ENCODE peak calls at places on chromosomes 5 and 9, in seven cellular contexts. One of them, this sample, is unnamed.

GRCh38 chr9:137352511-137353222 is 50.6 kb upstream of the NRARP start:
- DNase-seq in AG10803: no peak
- DNase-seq in colonic mucosa: no peak
- DNase-seq in SK-N-SH: no peak
- DNase-seq in pancreas: no peak
- DNase-seq in psoas muscle: no peak
- DNase-seq in breast epithelium: no peak
- DNase-seq in this sample: no peak

GRCh38 chr5:141876628-141877477 is 1.4 kb downstream of the PCDH1 start:
- DNase-seq in breast epithelium: peak; percentile 48
- DNase-seq in AG10803: no peak
- DNase-seq in colonic mucosa: peak; percentile 63
- DNase-seq in psoas muscle: no peak
- DNase-seq in pancreas: peak; percentile 66
- DNase-seq in SK-N-SH: no peak
- DNase-seq in this sample: no peak

GRCh38 chr5:179393078-179393477 is 47.8 kb upstream of the ADAMTS2 start:
- DNase-seq in pancreas: no peak
- DNase-seq in breast epithelium: no peak
- DNase-seq in colonic mucosa: no peak
- DNase-seq in AG10803: peak; percentile 55
- DNase-seq in SK-N-SH: no peak
- DNase-seq in psoas muscle: no peak
- DNase-seq in this sample: no peak

GRCh38 chr9:105173306-105173705 is 71.1 kb upstream of the SLC44A1 start:
- DNase-seq in pancreas: no peak
- DNase-seq in breast epithelium: no peak
- DNase-seq in SK-N-SH: no peak
- DNase-seq in psoas muscle: no peak
- DNase-seq in AG10803: no peak
- DNase-seq in colonic mucosa: no peak
- DNase-seq in this sample: no peak

GRCh38 chr9:106025449-106025848 is 331.1 kb downstream of the TMEM38B start:
- DNase-seq in AG10803: no peak
- DNase-seq in pancreas: no peak
- DNase-seq in colonic mucosa: no peak
- DNase-seq in SK-N-SH: no peak
- DNase-seq in breast epithelium: no peak
- DNase-seq in psoas muscle: no peak
- DNase-seq in this sample: no peak

GRCh38 chr9:976258-976804 is at the start of gene DMRT3:
- DNase-seq in SK-N-SH: peak; percentile 34
- DNase-seq in AG10803: no peak
- DNase-seq in psoas muscle: no peak
- DNase-seq in pancreas: no peak
- DNase-seq in colonic mucosa: no peak
- DNase-seq in breast epithelium: no peak
- DNase-seq in this sample: no peak

GRCh38 chr5:53386341-53386740 is 94.1 kb upstream of the FST start:
- DNase-seq in pancreas: no peak
- DNase-seq in breast epithelium: no peak
- DNase-seq in psoas muscle: no peak
- DNase-seq in colonic mucosa: no peak
- DNase-seq in AG10803: no peak
- DNase-seq in SK-N-SH: no peak
- DNase-seq in this sample: no peak

GRCh38 chr5:55159763-55160492 is at the start of gene GPX8:
- DNase-seq in breast epithelium: no peak
- DNase-seq in pancreas: peak; percentile 45
- DNase-seq in colonic mucosa: peak; percentile 36
- DNase-seq in AG10803: peak; percentile 88
- DNase-seq in psoas muscle: no peak
- DNase-seq in SK-N-SH: peak; percentile 26
- DNase-seq in this sample: no peak

GRCh38 chr9:137021979-137022619 is 5.9 kb downstream of the ABCA2 start:
- DNase-seq in psoas muscle: peak; percentile 54
- DNase-seq in AG10803: peak; percentile 35
- DNase-seq in pancreas: no peak
- DNase-seq in SK-N-SH: peak; percentile 90
- DNase-seq in colonic mucosa: peak; percentile 98
- DNase-seq in breast epithelium: peak; percentile 69
- DNase-seq in this sample: peak; percentile 52

GRCh38 chr5:59416441-59416840 is 477.1 kb downstream of the PDE4D start:
- DNase-seq in SK-N-SH: no peak
- DNase-seq in colonic mucosa: no peak
- DNase-seq in breast epithelium: no peak
- DNase-seq in pancreas: no peak
- DNase-seq in AG10803: peak; percentile 6
- DNase-seq in psoas muscle: no peak
- DNase-seq in this sample: no peak

GRCh38 chr5:136033244-136033643 is 4.5 kb downstream of the TGFBI start:
- DNase-seq in colonic mucosa: no peak
- DNase-seq in pancreas: no peak
- DNase-seq in breast epithelium: no peak
- DNase-seq in psoas muscle: no peak
- DNase-seq in AG10803: peak; percentile 53
- DNase-seq in SK-N-SH: no peak
- DNase-seq in this sample: no peak

GRCh38 chr5:14872070-14872989 is 752 bp upstream of the ANKH start:
- DNase-seq in AG10803: peak; percentile 49
- DNase-seq in psoas muscle: peak; percentile 72
- DNase-seq in colonic mucosa: peak; percentile 76
- DNase-seq in pancreas: peak; percentile 59
- DNase-seq in SK-N-SH: peak; percentile 86
- DNase-seq in breast epithelium: peak; percentile 59
- DNase-seq in this sample: peak; percentile 44

GRCh38 chr9:120733190-120733589 is 18.9 kb upstream of the MEGF9 start:
- DNase-seq in colonic mucosa: no peak
- DNase-seq in pancreas: peak; percentile 92
- DNase-seq in SK-N-SH: no peak
- DNase-seq in psoas muscle: no peak
- DNase-seq in AG10803: peak; percentile 55
- DNase-seq in breast epithelium: no peak
- DNase-seq in this sample: no peak

GRCh38 chr5:23631283-23632045 is 124.1 kb downstream of the PRDM9 start:
- DNase-seq in SK-N-SH: no peak
- DNase-seq in psoas muscle: no peak
- DNase-seq in AG10803: no peak
- DNase-seq in breast epithelium: no peak
- DNase-seq in pancreas: no peak
- DNase-seq in colonic mucosa: no peak
- DNase-seq in this sample: no peak

GRCh38 chr5:141637266-141637692 is 482 bp downstream of the RELL2 start:
- DNase-seq in psoas muscle: peak; percentile 36
- DNase-seq in pancreas: no peak
- DNase-seq in colonic mucosa: peak; percentile 55
- DNase-seq in SK-N-SH: peak; percentile 86
- DNase-seq in AG10803: no peak
- DNase-seq in breast epithelium: no peak
- DNase-seq in this sample: peak; percentile 53

GRCh38 chr9:94911986-94912635 is 185.6 kb downstream of the AOPEP start:
- DNase-seq in pancreas: no peak
- DNase-seq in SK-N-SH: no peak
- DNase-seq in AG10803: no peak
- DNase-seq in colonic mucosa: no peak
- DNase-seq in psoas muscle: no peak
- DNase-seq in breast epithelium: no peak
- DNase-seq in this sample: no peak

GRCh38 chr5:84017704-84018240 is 297.1 kb upstream of the HAPLN1 start:
- DNase-seq in AG10803: no peak
- DNase-seq in psoas muscle: no peak
- DNase-seq in breast epithelium: no peak
- DNase-seq in SK-N-SH: no peak
- DNase-seq in colonic mucosa: no peak
- DNase-seq in pancreas: no peak
- DNase-seq in this sample: no peak

GRCh38 chr5:15645776-15646175 is 145.8 kb downstream of the FBXL7 start:
- DNase-seq in breast epithelium: no peak
- DNase-seq in psoas muscle: no peak
- DNase-seq in pancreas: no peak
- DNase-seq in colonic mucosa: no peak
- DNase-seq in SK-N-SH: no peak
- DNase-seq in AG10803: peak; percentile 48
- DNase-seq in this sample: no peak

GRCh38 chr9:75891277-75892167 is 1.0 kb downstream of the PCSK5 start:
- DNase-seq in SK-N-SH: peak; percentile 32
- DNase-seq in psoas muscle: peak; percentile 39
- DNase-seq in AG10803: peak; percentile 8
- DNase-seq in pancreas: peak; percentile 45
- DNase-seq in breast epithelium: no peak
- DNase-seq in colonic mucosa: peak; percentile 73
- DNase-seq in this sample: peak; percentile 10

DNA sequence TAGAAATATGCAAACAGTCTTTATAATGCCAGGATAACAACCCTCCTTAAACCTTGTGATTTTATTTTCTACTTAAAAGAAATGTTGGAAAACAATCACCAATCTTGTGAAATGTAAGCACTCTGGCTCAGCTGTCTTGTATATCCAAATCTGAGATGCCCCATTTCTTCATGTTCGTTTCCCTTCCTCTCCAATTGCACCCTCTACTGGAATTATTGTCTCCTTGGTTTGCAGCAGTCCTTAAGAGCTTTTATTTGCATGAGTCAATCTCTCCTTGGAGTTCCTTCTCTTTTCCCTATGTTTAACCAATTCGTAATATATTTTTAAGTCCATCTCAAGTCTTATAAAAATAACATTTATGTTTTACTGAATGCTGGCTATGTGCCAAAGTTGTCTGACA is 362.0 kb upstream of the CDH10 start:
- DNase-seq in colonic mucosa: no peak
- DNase-seq in SK-N-SH: no peak
- DNase-seq in pancreas: no peak
- DNase-seq in AG10803: peak; percentile 83
- DNase-seq in psoas muscle: no peak
- DNase-seq in breast epithelium: no peak
- DNase-seq in this sample: no peak
- TF ChIP-seq CTCF in colonic mucosa: no peak
- TF ChIP-seq CTCF in SK-N-SH: peak; percentile 68
- TF ChIP-seq CTCF in pancreas: no peak
- TF ChIP-seq CTCF in AG10803: peak; percentile 76
- TF ChIP-seq CTCF in psoas muscle: no peak
- TF ChIP-seq CTCF in breast epithelium: no peak
- TF ChIP-seq CTCF in this sample: no peak

DNA sequence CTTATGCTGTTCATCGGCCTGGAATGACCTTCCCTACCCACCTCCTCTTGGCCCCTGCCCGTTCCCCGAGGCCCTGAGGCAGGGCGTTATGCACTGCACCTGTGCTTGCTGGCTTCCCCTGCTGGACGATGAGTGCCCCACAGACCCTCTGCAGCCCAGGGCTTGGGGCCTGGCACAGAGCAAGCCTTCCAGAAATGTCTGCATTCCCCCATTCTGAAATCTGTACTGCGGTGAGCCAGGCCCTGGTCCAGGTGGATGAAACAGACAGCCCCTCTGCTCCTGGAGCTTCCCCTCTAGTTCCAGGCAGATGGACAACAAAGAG is 35.0 kb downstream of the UNC5A start:
- DNase-seq in AG10803: no peak
- DNase-seq in SK-N-SH: no peak
- DNase-seq in colonic mucosa: no peak
- DNase-seq in breast epithelium: no peak
- DNase-seq in pancreas: no peak
- DNase-seq in psoas muscle: no peak
- DNase-seq in this sample: no peak
- TF ChIP-seq CTCF in AG10803: no peak
- TF ChIP-seq CTCF in SK-N-SH: no peak
- TF ChIP-seq CTCF in colonic mucosa: no peak
- TF ChIP-seq CTCF in breast epithelium: no peak
- TF ChIP-seq CTCF in pancreas: no peak
- TF ChIP-seq CTCF in psoas muscle: no peak
- TF ChIP-seq CTCF in this sample: no peak

GRCh38 chr9:124021385-124021769 is 9.8 kb downstream of the LHX2 start:
- DNase-seq in SK-N-SH: no peak
- DNase-seq in pancreas: no peak
- DNase-seq in psoas muscle: no peak
- DNase-seq in AG10803: no peak
- DNase-seq in colonic mucosa: no peak
- DNase-seq in breast epithelium: no peak
- DNase-seq in this sample: no peak

GRCh38 chr9:124020520-124021384 is 9.2 kb downstream of the LHX2 start:
- DNase-seq in breast epithelium: no peak
- DNase-seq in AG10803: no peak
- DNase-seq in SK-N-SH: no peak
- DNase-seq in psoas muscle: no peak
- DNase-seq in colonic mucosa: no peak
- DNase-seq in pancreas: no peak
- DNase-seq in this sample: no peak

GRCh38 chr9:124024107-124024506 is 12.5 kb downstream of the LHX2 start:
- DNase-seq in SK-N-SH: no peak
- DNase-seq in breast epithelium: no peak
- DNase-seq in pancreas: no peak
- DNase-seq in colonic mucosa: no peak
- DNase-seq in psoas muscle: no peak
- DNase-seq in AG10803: no peak
- DNase-seq in this sample: no peak

GRCh38 chr9:124019771-124020519 is 8.4 kb downstream of the LHX2 start:
- DNase-seq in SK-N-SH: no peak
- DNase-seq in psoas muscle: no peak
- DNase-seq in pancreas: no peak
- DNase-seq in colonic mucosa: no peak
- DNase-seq in breast epithelium: no peak
- DNase-seq in AG10803: no peak
- DNase-seq in this sample: no peak

DNA sequence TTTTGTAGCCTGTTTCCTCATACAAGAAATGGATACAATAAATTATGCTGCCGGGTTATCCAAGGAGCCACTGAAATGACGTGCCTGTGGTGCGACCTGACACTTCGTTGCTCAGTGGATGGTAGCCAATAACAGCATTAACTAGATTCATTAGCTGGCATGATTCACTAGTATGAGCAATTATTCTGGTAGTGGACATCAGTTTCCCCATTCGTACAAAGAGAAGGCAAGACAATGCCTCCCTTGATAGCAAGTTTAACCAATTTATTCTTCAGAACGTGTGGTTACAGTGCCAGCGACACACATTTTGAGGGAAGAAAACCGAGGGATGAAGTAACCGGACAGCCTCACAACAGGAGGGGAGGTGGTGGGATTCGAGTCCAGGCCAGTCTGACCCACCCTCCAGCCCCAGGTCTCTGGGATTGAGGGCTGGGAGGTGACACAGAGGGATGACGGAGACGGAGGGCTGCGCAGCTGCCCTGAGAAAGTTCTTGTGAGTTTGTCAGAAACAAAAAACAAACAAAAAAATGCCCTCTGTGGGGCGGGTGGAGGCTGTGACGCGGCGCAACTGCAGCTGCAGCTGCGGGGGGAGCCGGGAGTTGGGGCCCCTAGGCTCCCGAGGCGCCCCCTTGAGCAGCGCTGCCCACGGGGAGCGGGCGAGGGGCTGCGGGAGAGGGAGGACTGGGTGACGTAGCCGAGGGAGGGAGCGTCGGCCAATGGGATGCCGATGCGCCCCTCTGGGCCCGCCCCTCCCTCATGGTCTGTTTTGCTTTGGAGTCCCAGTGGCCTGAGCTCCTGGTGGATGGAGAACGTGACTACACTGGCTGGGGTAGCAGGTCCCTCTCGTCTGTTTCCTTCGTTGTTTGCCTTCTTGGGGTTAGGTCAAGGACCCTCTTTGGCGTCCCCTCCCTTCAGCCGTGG is 10.9 kb downstream of the LHX2 start:
- DNase-seq in SK-N-SH: peak; percentile 93
- DNase-seq in pancreas: no peak
- DNase-seq in breast epithelium: no peak
- DNase-seq in psoas muscle: no peak
- DNase-seq in colonic mucosa: no peak
- DNase-seq in AG10803: no peak
- DNase-seq in this sample: no peak
- TF ChIP-seq CTCF in SK-N-SH: no peak
- TF ChIP-seq CTCF in pancreas: no peak
- TF ChIP-seq CTCF in breast epithelium: no peak
- TF ChIP-seq CTCF in psoas muscle: no peak
- TF ChIP-seq CTCF in colonic mucosa: no peak
- TF ChIP-seq CTCF in AG10803: no peak
- TF ChIP-seq CTCF in this sample: no peak

GRCh38 chr5:151771259-151772028 is at the start of gene G3BP1:
- DNase-seq in breast epithelium: peak; percentile 100
- DNase-seq in pancreas: peak; percentile 100
- DNase-seq in psoas muscle: peak; percentile 100
- DNase-seq in AG10803: peak; percentile 100
- DNase-seq in SK-N-SH: peak; percentile 96
- DNase-seq in colonic mucosa: peak; percentile 100
- DNase-seq in this sample: peak; percentile 97
- TF ChIP-seq CTCF in breast epithelium: peak; percentile 37
- TF ChIP-seq CTCF in pancreas: peak; percentile 43
- TF ChIP-seq CTCF in psoas muscle: peak; percentile 39
- TF ChIP-seq CTCF in AG10803: peak; percentile 60
- TF ChIP-seq CTCF in SK-N-SH: peak; percentile 71
- TF ChIP-seq CTCF in colonic mucosa: peak; percentile 55
- TF ChIP-seq CTCF in this sample: peak; percentile 45

This sample was measured in CD4-positive, alpha-beta T cell.